ENCODE peak calls at places on chromosome 10, in nine cellular contexts. X, J, T, Q, A, O, G, Z and K are unnamed samples.
A peak's percentile ranks its signal among the peaks of the same experiment; 100 is the strongest.

GRCh38 chr10:51063659-51064535 is 10.4 kb upstream of the PRKG1 start:
- DNase-seq in X (no peak), J (no peak), T (no peak), Q (no peak), A (peak; percentile 78), O (no peak), G (no peak), Z (no peak), K (no peak)

GRCh38 chr10:3892440-3893101 is 107.6 kb upstream of the KLF6 start:
- DNase-seq in X (no peak), J (no peak), T (no peak), Q (no peak), A (no peak), O (no peak), G (no peak), Z (no peak), K (no peak)

GRCh38 chr10:23172846-23173548 is 19.1 kb upstream of the PTF1A start:
- DNase-seq in X (no peak), J (no peak), T (peak; percentile 74), Q (no peak), A (no peak), O (no peak), G (no peak), Z (no peak), K (no peak)

GRCh38 chr10:132363376-132363775 is 31.4 kb downstream of the LRRC27 start:
- DNase-seq in X (peak; percentile 62), J (no peak), T (no peak), Q (no peak), A (no peak), O (no peak), G (no peak), Z (no peak), K (no peak)

GRCh38 chr10:46514899-46515298 is 41.6 kb downstream of the GPRIN2 start:
- DNase-seq in X (no peak), J (no peak), T (peak; percentile 23), Q (no peak), A (no peak), O (no peak), G (no peak), Z (no peak), K (no peak)

GRCh38 chr10:16835223-16835622 is 18.0 kb upstream of the RSU1 start:
- DNase-seq in X (no peak), J (no peak), T (no peak), Q (no peak), A (no peak), O (no peak), G (no peak), Z (no peak), K (no peak)

GRCh38 chr10:1070939-1071338 is 14.8 kb downstream of the WDR37 start:
- DNase-seq in X (no peak), J (no peak), T (peak; percentile 53), Q (no peak), A (no peak), O (no peak), G (no peak), Z (no peak), K (no peak)

GRCh38 chr10:21593986-21594385 is 60.0 kb downstream of the MLLT10 start:
- DNase-seq in X (no peak), J (no peak), T (no peak), Q (no peak), A (no peak), O (no peak), G (no peak), Z (no peak), K (no peak)

GRCh38 chr10:96466-96865 is 38.8 kb upstream of the ZMYND11 start:
- DNase-seq in X (no peak), J (no peak), T (no peak), Q (no peak), A (no peak), O (no peak), G (no peak), Z (no peak), K (no peak)

GRCh38 chr10:109919224-109919623 is 4.1 kb downstream of the XPNPEP1 start:
- DNase-seq in X (no peak), J (no peak), T (no peak), Q (no peak), A (no peak), O (no peak), G (no peak), Z (no peak), K (no peak)

GRCh38 chr10:52436664-52437063 is 122.6 kb downstream of the DKK1 start:
- DNase-seq in X (no peak), J (no peak), T (no peak), Q (no peak), A (no peak), O (no peak), G (no peak), Z (no peak), K (no peak)

GRCh38 chr10:96996275-96996980 is 164.3 kb downstream of the LCOR start:
- DNase-seq in X (no peak), J (no peak), T (no peak), Q (no peak), A (no peak), O (no peak), G (no peak), Z (no peak), K (no peak)

GRCh38 chr10:128165536-128165935 is 39.3 kb upstream of the MKI67 start:
- DNase-seq in X (no peak), J (no peak), T (no peak), Q (no peak), A (no peak), O (no peak), G (no peak), Z (no peak), K (no peak)

GRCh38 chr10:90871279-90871760 is 454 bp upstream of the RPP30 start:
- DNase-seq in X (no peak), J (no peak), T (peak; percentile 84), Q (peak; percentile 42), A (peak; percentile 92), O (no peak), G (no peak), Z (no peak), K (peak; percentile 2)

GRCh38 chr10:69093933-69094332 is 6.0 kb downstream of the SRGN start:
- DNase-seq in X (no peak), J (no peak), T (no peak), Q (no peak), A (peak; percentile 56), O (no peak), G (no peak), Z (no peak), K (no peak)

GRCh38 chr10:118107040-118107439 is 60.3 kb upstream of the RAB11FIP2 start:
- DNase-seq in X (no peak), J (no peak), T (no peak), Q (no peak), A (no peak), O (no peak), G (no peak), Z (no peak), K (no peak)

GRCh38 chr10:132920101-132920925 is 22.1 kb downstream of the CFAP46 start:
- DNase-seq in X (peak; percentile 57), J (no peak), T (no peak), Q (no peak), A (no peak), O (no peak), G (no peak), Z (no peak), K (no peak)

GRCh38 chr10:80168679-80169380 is 36.3 kb downstream of the PLAC9 start:
- DNase-seq in X (no peak), J (no peak), T (peak; percentile 53), Q (no peak), A (no peak), O (no peak), G (no peak), Z (no peak), K (no peak)

GRCh38 chr10:80165173-80165572 is 32.6 kb downstream of the PLAC9 start:
- DNase-seq in X (peak; percentile 71), J (no peak), T (no peak), Q (no peak), A (peak; percentile 76), O (no peak), G (no peak), Z (no peak), K (no peak)

GRCh38 chr10:80168111-80168511 is 35.6 kb downstream of the PLAC9 start:
- DNase-seq in X (no peak), J (no peak), T (no peak), Q (no peak), A (no peak), O (no peak), G (no peak), Z (peak; percentile 65), K (no peak)

GRCh38 chr10:80167471-80167870 is 34.9 kb downstream of the PLAC9 start:
- DNase-seq in X (peak; percentile 76), J (no peak), T (no peak), Q (no peak), A (no peak), O (no peak), G (no peak), Z (no peak), K (no peak)

GRCh38 chr10:80166581-80167470 is 34.3 kb downstream of the PLAC9 start:
- DNase-seq in X (peak; percentile 75), J (no peak), T (no peak), Q (peak; percentile 35), A (no peak), O (no peak), G (no peak), Z (no peak), K (no peak)
- H3K27ac ChIP-seq in X (no peak overlapping the region), J (no peak overlapping the region), T (no peak overlapping the region), Q (peak overlapping the region; percentile 86), A (no peak overlapping the region), O (peak overlapping the region; percentile 1), G (peak overlapping the region; percentile 64), Z (peak overlapping the region; percentile 66), K (no peak overlapping the region)

GRCh38 chr10:72241853-72242252 is 25.8 kb upstream of the ASCC1 start:
- DNase-seq in X (peak; percentile 50), J (no peak), T (no peak), Q (no peak), A (no peak), O (no peak), G (no peak), Z (no peak), K (no peak)
- H3K27ac ChIP-seq in X (no peak overlapping the region), J (no peak overlapping the region), T (no peak overlapping the region), Q (no peak overlapping the region), A (no peak overlapping the region), O (no peak overlapping the region), G (peak overlapping the region; percentile 91), Z (peak overlapping the region; percentile 91), K (no peak overlapping the region)

DNA sequence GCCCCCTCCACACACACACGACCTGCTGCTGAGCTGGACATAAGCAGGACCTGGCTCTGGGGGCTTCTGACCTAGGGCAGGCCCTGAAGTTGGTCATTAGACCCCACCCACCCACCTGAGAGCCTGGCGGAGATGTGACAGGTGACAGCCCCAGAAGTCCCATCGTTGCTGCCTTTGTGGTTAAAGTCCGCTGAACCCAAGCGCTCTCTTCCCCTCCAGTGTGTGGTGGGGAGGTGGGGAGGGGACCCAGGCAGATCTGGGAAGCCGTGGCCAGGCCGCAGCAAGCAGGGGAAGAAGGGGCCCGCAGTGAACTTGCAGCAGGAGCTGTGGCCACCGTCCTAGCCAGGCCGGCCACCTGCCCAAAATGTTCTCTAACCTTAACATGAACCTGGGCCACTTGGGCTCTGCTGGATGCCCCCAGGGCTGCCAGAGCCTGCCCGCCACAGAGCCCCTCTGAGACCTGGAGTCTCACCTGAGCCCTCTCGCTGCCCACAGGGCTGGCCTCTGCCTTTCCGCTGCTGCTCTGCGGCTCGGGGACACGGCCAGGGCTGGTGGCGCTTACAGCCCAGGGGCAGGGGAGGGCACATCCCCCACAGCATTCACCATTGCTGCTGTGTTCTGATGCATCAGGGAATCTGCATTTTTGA is 65.1 kb downstream of the LHPP start:
- DNase-seq in X (peak; percentile 68), J (no peak), T (no peak), Q (no peak), A (no peak), O (no peak), G (no peak), Z (no peak), K (no peak)
- H3K27ac ChIP-seq in X (no peak overlapping the region), J (no peak overlapping the region), T (no peak overlapping the region), Q (no peak overlapping the region), A (no peak overlapping the region), O (no peak overlapping the region), G (no peak overlapping the region), Z (no peak overlapping the region), K (no peak overlapping the region)

GRCh38 chr10:80504158-80504811 is 33.4 kb upstream of the SH2D4B start:
- DNase-seq in X (peak; percentile 66), J (no peak), T (no peak), Q (no peak), A (no peak), O (no peak), G (no peak), Z (no peak), K (no peak)
- H3K27ac ChIP-seq in X (no peak overlapping the region), J (no peak overlapping the region), T (no peak overlapping the region), Q (peak overlapping the region; percentile 87), A (peak overlapping the region; percentile 17), O (peak overlapping the region; percentile 99), G (no peak overlapping the region), Z (peak overlapping the region; percentile 54), K (peak overlapping the region; percentile 82)